ENCODE peak calls at places on chromosomes 13 and 19, in six cellular contexts. B is CD4-positive, alpha-beta T cell; F is fibroblast of lung; M is colonic mucosa; R is activated CD4-positive, CD25-positive, alpha-beta regulatory T cell treated with anti-CD3 and anti-CD28 coated beads, Interleukin-2, amount 50 U/mL, for 16 hours; G is lower leg skin. J is an unnamed sample.

GRCh38 chr13:43303040-43303729 is 279.8 kb downstream of the DNAJC15 start:
- DNase-seq in B (no peak), F (peak), M (peak), R (no peak), G (no peak), J (no peak)

GRCh38 chr19:2500861-2501260 is 24.9 kb downstream of the GADD45B start:
- DNase-seq in B (no peak), F (no peak), M (no peak), R (no peak), G (no peak), J (no peak)

GRCh38 chr13:28704919-28705318 is 13.9 kb downstream of the SLC46A3 start:
- DNase-seq in B (no peak), F (no peak), M (no peak), R (no peak), G (no peak), J (no peak)

GRCh38 chr19:11078893-11079292 is 10.4 kb upstream of the LDLR start:
- DNase-seq in B (no peak), F (no peak), M (no peak), R (no peak), G (no peak), J (no peak)

GRCh38 chr19:48152552-48152951 is 17.6 kb downstream of the LIG1 start:
- DNase-seq in B (peak), F (peak), M (peak), R (peak), G (peak), J (no peak)

GRCh38 chr19:3513198-3514140 is 7.4 kb downstream of the FZR1 start:
- DNase-seq in B (no peak), F (no peak), M (no peak), R (no peak), G (no peak), J (no peak)

GRCh38 chr13:50911051-50911690 is 1.6 kb downstream of the RNASEH2B start:
- DNase-seq in B (no peak), F (peak), M (no peak), R (no peak), G (no peak), J (no peak)

GRCh38 chr13:23579072-23579885 is 9.1 kb downstream of the TNFRSF19 start:
- DNase-seq in B (peak), F (peak), M (peak), R (peak), G (peak), J (peak)

GRCh38 chr13:99151516-99151915 is 49.1 kb upstream of the UBAC2 start:
- DNase-seq in B (no peak), F (peak), M (no peak), R (no peak), G (no peak), J (no peak)

GRCh38 chr19:46573679-46574522 is 27.2 kb upstream of the CALM3 start:
- DNase-seq in B (no peak), F (no peak), M (no peak), R (no peak), G (no peak), J (no peak)

GRCh38 chr19:10289167-10289835 is 451 bp upstream of the ICAM5 start:
- DNase-seq in B (peak), F (peak), M (peak), R (peak), G (peak), J (no peak)

GRCh38 chr13:111253334-111253872 is 67.0 kb upstream of the TEX29 start:
- DNase-seq in B (no peak), F (peak), M (no peak), R (no peak), G (no peak), J (no peak)

GRCh38 chr19:34365463-34366401 is 736 bp downstream of the GPI start:
- DNase-seq in B (no peak), F (peak), M (peak), R (no peak), G (peak), J (no peak)

GRCh38 chr13:50410921-50411712 is 395.9 kb downstream of the KCNRG start:
- DNase-seq in B (no peak), F (peak), M (no peak), R (no peak), G (no peak), J (peak)

GRCh38 chr13:58573742-58574141 is 942.2 kb downstream of the PCDH17 start:
- DNase-seq in B (no peak), F (no peak), M (no peak), R (no peak), G (no peak), J (no peak)

GRCh38 chr19:18626906-18627305 is 9.9 kb upstream of the KLHL26 start:
- DNase-seq in B (no peak), F (no peak), M (no peak), R (no peak), G (no peak), J (no peak)

GRCh38 chr19:36514012-36514612 is 14.0 kb downstream of the ZNF260 start:
- DNase-seq in B (no peak), F (peak), M (no peak), R (no peak), G (no peak), J (no peak)

GRCh38 chr13:94309997-94310842 is 169.3 kb downstream of the DCT start:
- DNase-seq in B (no peak), F (peak), M (no peak), R (no peak), G (no peak), J (no peak)

GRCh38 chr13:113460064-113460555 is 6.8 kb upstream of the ADPRHL1 start:
- DNase-seq in B (no peak), F (no peak), M (no peak), R (no peak), G (peak), J (no peak)

GRCh38 chr19:46731584-46731983 is 14.3 kb upstream of the FKRP start:
- DNase-seq in B (no peak), F (no peak), M (no peak), R (no peak), G (no peak), J (no peak)

GRCh38 chr19:32104465-32105235 is 240.8 kb upstream of the ZNF507 start:
- DNase-seq in B (no peak), F (peak), M (no peak), R (no peak), G (no peak), J (no peak)

J was measured in thoracic aorta.